ENCODE peak calls at places on chromosomes 12 and 14, in four cellular contexts. B is GM23338, T is HepG2, J is stomach. U is an unnamed sample.

GRCh38 chr14:76080009-76080408 is 71.7 kb upstream of the GPATCH2L start:
- DNase-seq in B (no peak), T (no peak), J (no peak), U (peak; percentile 25)

GRCh38 chr12:5872745-5873144 is 72.3 kb downstream of the ANO2 start:
- DNase-seq in B (peak; percentile 21), T (peak; percentile 12), J (no peak), U (peak; percentile 18)

GRCh38 chr14:35297677-35298076 is 5.5 kb downstream of the PSMA6 start:
- DNase-seq in B (no peak), T (no peak), J (no peak), U (no peak)

GRCh38 chr14:21097616-21098133 is 780 bp downstream of the ZNF219 start:
- DNase-seq in B (peak; percentile 84), T (no peak), J (no peak), U (peak; percentile 44)

GRCh38 chr12:95057431-95057830 is 16.0 kb downstream of the NR2C1 start:
- DNase-seq in B (no peak), T (no peak), J (no peak), U (no peak)

GRCh38 chr14:94011795-94012194 is 14.3 kb upstream of the OTUB2 start:
- DNase-seq in B (no peak), T (no peak), J (no peak), U (no peak)

GRCh38 chr14:91008759-91009409 is 51.6 kb downstream of the RPS6KA5 start:
- DNase-seq in B (no peak), T (no peak), J (no peak), U (no peak)

GRCh38 chr12:81270385-81270784 is 192.5 kb downstream of the ACSS3 start:
- DNase-seq in B (no peak), T (no peak), J (no peak), U (no peak)

GRCh38 chr14:68719634-68720384 is 73.1 kb downstream of the ZFP36L1 start:
- DNase-seq in B (no peak), T (no peak), J (no peak), U (no peak)

GRCh38 chr14:106141242-106142220 is 615.1 kb downstream of the TMEM121 start:
- DNase-seq in B (no peak), T (no peak), J (no peak), U (peak; percentile 17)

GRCh38 chr12:64590183-64590582 is 20.1 kb upstream of the RASSF3 start:
- DNase-seq in B (no peak), T (no peak), J (no peak), U (no peak)

GRCh38 chr14:51004352-51004800 is 60.1 kb upstream of the PYGL start:
- DNase-seq in B (no peak), T (no peak), J (no peak), U (no peak)

GRCh38 chr14:58299665-58300202 is 1.4 kb downstream of the ARID4A start:
- DNase-seq in B (peak; percentile 32), T (no peak), J (no peak), U (peak; percentile 19)

GRCh38 chr12:57212701-57213067 is 3.9 kb upstream of the NXPH4 start:
- DNase-seq in B (peak; percentile 43), T (no peak), J (no peak), U (no peak)

GRCh38 chr14:53942970-53943750 is 13.5 kb downstream of the BMP4 start:
- DNase-seq in B (peak; percentile 92), T (peak; percentile 91), J (no peak), U (no peak)

GRCh38 chr14:54322668-54323380 is 74.0 kb upstream of the CDKN3 start:
- DNase-seq in B (no peak), T (no peak), J (no peak), U (no peak)

GRCh38 chr14:32473476-32473875 is 144.4 kb downstream of the AKAP6 start:
- DNase-seq in B (peak; percentile 62), T (peak; percentile 69), J (no peak), U (no peak)

GRCh38 chr14:78566017-78566858 is 396.1 kb downstream of the NRXN3 start:
- DNase-seq in B (peak; percentile 94), T (peak; percentile 34), J (peak; percentile 81), U (peak; percentile 90)

GRCh38 chr12:130463818-130464663 is 126.4 kb downstream of the PIWIL1 start:
- DNase-seq in B (no peak), T (no peak), J (no peak), U (no peak)

GRCh38 chr14:52298795-52299194 is 15.3 kb upstream of the PTGER2 start:
- DNase-seq in B (no peak), T (no peak), J (no peak), U (no peak)

GRCh38 chr12:27012982-27013255 is 1.3 kb downstream of the TM7SF3 start:
- DNase-seq in B (no peak), T (no peak), J (no peak), U (no peak)

GRCh38 chr14:51552768-51553426 is 98.8 kb upstream of the FRMD6 start:
- DNase-seq in B (no peak), T (no peak), J (no peak), U (no peak)

GRCh38 chr12:92955997-92956663 is 27.0 kb upstream of the EEA1 start:
- DNase-seq in B (no peak), T (no peak), J (no peak), U (no peak)

GRCh38 chr12:125098676-125099406 is 33.6 kb downstream of the AACS start:
- DNase-seq in B (no peak), T (no peak), J (no peak), U (no peak)

GRCh38 chr14:67517083-67517482 is 16.0 kb upstream of the PLEKHH1 start:
- DNase-seq in B (peak; percentile 73), T (no peak), J (peak; percentile 56), U (peak; percentile 58)

GRCh38 chr12:82555699-82556098 is 131.0 kb upstream of the TMTC2 start:
- DNase-seq in B (no peak), T (no peak), J (no peak), U (no peak)

GRCh38 chr12:52752516-52752915 is 24.6 kb downstream of the KRT76 start:
- DNase-seq in B (no peak), T (no peak), J (no peak), U (no peak)
- H3K27me3 ChIP-seq in B (no peaks in the 10 kb centered on the region), T (no peaks in the 10 kb centered on the region), J (peaks cover 2% of the 10 kb centered on the region), U (peaks cover 47% of the 10 kb centered on the region)

GRCh38 chr12:110071504-110071903 is 23.2 kb upstream of the C12orf76 start:
- DNase-seq in B (no peak), T (no peak), J (no peak), U (no peak)

GRCh38 chr12:110074089-110074488 is 25.8 kb upstream of the C12orf76 start:
- DNase-seq in B (no peak), T (no peak), J (no peak), U (no peak)

GRCh38 chr12:110073049-110073831 is 24.9 kb upstream of the C12orf76 start:
- DNase-seq in B (peak; percentile 26), T (no peak), J (no peak), U (no peak)

GRCh38 chr12:110068654-110069053 is 20.3 kb upstream of the C12orf76 start:
- DNase-seq in B (no peak), T (no peak), J (no peak), U (no peak)

GRCh38 chr12:110071967-110072366 is 23.6 kb upstream of the C12orf76 start:
- DNase-seq in B (no peak), T (no peak), J (no peak), U (no peak)
- H3K27ac ChIP-seq in B (no peak overlapping the region), T (no peak overlapping the region), J (no peak overlapping the region), U (no peak overlapping the region)

GRCh38 chr12:1845010-1845409 is 24.6 kb downstream of the LRTM2 start:
- DNase-seq in B (no peak), T (no peak), J (no peak), U (peak; percentile 6)
- H3K27me3 ChIP-seq in B (no peaks in the 10 kb centered on the region), T (peaks cover 9% of the 10 kb centered on the region), J (peaks cover 21% of the 10 kb centered on the region), U (no peaks in the 10 kb centered on the region)

GRCh38 chr12:40225337-40225983 is 663 bp downstream of the LRRK2 start:
- DNase-seq in B (no peak), T (no peak), J (no peak), U (no peak)
- H3K27ac ChIP-seq in B (no peak overlapping the region), T (no peak overlapping the region), J (peak overlapping the region; percentile 89), U (no peak overlapping the region)

GRCh38 chr12:2449586-2449985 is 345.2 kb upstream of the FKBP4 start:
- DNase-seq in B (no peak), T (no peak), J (no peak), U (no peak)

GRCh38 chr12:2447861-2448260 is 346.9 kb upstream of the FKBP4 start:
- DNase-seq in B (no peak), T (no peak), J (no peak), U (no peak)

GRCh38 chr12:2439332-2440100 is 355.3 kb upstream of the FKBP4 start:
- DNase-seq in B (no peak), T (no peak), J (no peak), U (no peak)

GRCh38 chr12:2445968-2446367 is 348.8 kb upstream of the FKBP4 start:
- DNase-seq in B (no peak), T (no peak), J (no peak), U (no peak)

GRCh38 chr12:2443766-2444165 is 351.0 kb upstream of the FKBP4 start:
- DNase-seq in B (no peak), T (no peak), J (no peak), U (no peak)
- H3K27me3 ChIP-seq in B (no peaks in the 10 kb centered on the region), T (peaks cover 2% of the 10 kb centered on the region), J (no peaks in the 10 kb centered on the region), U (no peaks in the 10 kb centered on the region)

GRCh38 chr12:3250034-3250433 is 172.9 kb downstream of the TSPAN9 start:
- DNase-seq in B (no peak), T (no peak), J (no peak), U (no peak)

GRCh38 chr12:3252416-3252815 is 175.2 kb downstream of the TSPAN9 start:
- DNase-seq in B (no peak), T (no peak), J (peak; percentile 56), U (no peak)

GRCh38 chr12:3250576-3250975 is 173.4 kb downstream of the TSPAN9 start:
- DNase-seq in B (no peak), T (no peak), J (no peak), U (no peak)

GRCh38 chr12:3251067-3251466 is 173.9 kb downstream of the TSPAN9 start:
- DNase-seq in B (no peak), T (no peak), J (no peak), U (no peak)

GRCh38 chr12:3251691-3252090 is 174.5 kb downstream of the TSPAN9 start:
- DNase-seq in B (no peak), T (no peak), J (no peak), U (no peak)
- H3K27ac ChIP-seq in B (no peak overlapping the region), T (no peak overlapping the region), J (peak overlapping the region; percentile 50), U (peak overlapping the region; percentile 55)

GRCh38 chr14:83828406-83828805 is 1701.5 kb upstream of the FLRT2 start:
- DNase-seq in B (no peak), T (no peak), J (no peak), U (no peak)
- H3K27me3 ChIP-seq in B (no peaks in the 10 kb centered on the region), T (no peaks in the 10 kb centered on the region), J (no peaks in the 10 kb centered on the region), U (no peaks in the 10 kb centered on the region)

GRCh38 chr14:104395941-104396681 is 183.5 kb upstream of the C14orf180 start:
- DNase-seq in B (no peak), T (no peak), J (peak; percentile 21), U (no peak)
- H3K27ac ChIP-seq in B (no peak overlapping the region), T (no peak overlapping the region), J (no peak overlapping the region), U (no peak overlapping the region)

U was measured in WERI-Rb-1.